ENCODE peak calls at places on chromosomes 6 and 20, in eight cellular contexts. Y is left lung; I is testis; O is heart right ventricle; L is CD8-positive, alpha-beta T cell; J is HepG2; C is fibroblast of lung; A is neuronal stem cell. W is an unnamed sample. For H3K27me3, the result is how much of the 10 kb centered on the place peaks cover.

GRCh38 chr6:163711615-163712568 is 297.4 kb downstream of the QKI start:
- DNase-seq in A (no peak), J (peak), L (no peak), C (peak), I (peak), O (peak), Y (peak), W (no peak)

GRCh38 chr6:10140824-10141223 is 274.1 kb downstream of the TFAP2A start:
- DNase-seq in A (no peak), Y (no peak), C (no peak), J (no peak), L (no peak), I (no peak), O (no peak), W (no peak)

GRCh38 chr6:162306616-162307015 is 420.9 kb downstream of the PRKN start:
- DNase-seq in J (no peak), L (no peak), I (no peak), Y (no peak), O (no peak), A (no peak), C (no peak), W (no peak)

GRCh38 chr6:169838291-169839028 is 87.0 kb downstream of the ERMARD start:
- DNase-seq in O (no peak), I (peak), A (no peak), L (no peak), C (no peak), Y (peak), J (no peak), W (no peak)

GRCh38 chr6:166530211-166531045 is 56.0 kb downstream of the RAMACL start:
- DNase-seq in I (no peak), C (no peak), L (no peak), O (no peak), A (no peak), Y (no peak), J (no peak), W (no peak)

GRCh38 chr6:156866181-156866862 is 89.1 kb downstream of the ARID1B start:
- DNase-seq in I (no peak), O (no peak), Y (no peak), L (peak), C (peak), A (no peak), J (no peak), W (no peak)

GRCh38 chr20:33992923-33993799 is 550 bp upstream of the RALY start:
- DNase-seq in L (peak), Y (peak), I (peak), C (peak), O (peak), A (peak), J (peak), W (peak)

GRCh38 chr20:52812231-52812847 is 159.8 kb upstream of the TSHZ2 start:
- DNase-seq in J (no peak), I (no peak), L (no peak), C (no peak), O (no peak), A (no peak), Y (no peak), W (no peak)

GRCh38 chr6:148502083-148502772 is 159.6 kb downstream of the SASH1 start:
- DNase-seq in O (no peak), Y (no peak), A (no peak), C (no peak), L (no peak), J (no peak), I (peak), W (no peak)

GRCh38 chr6:165010556-165011535 is 298.6 kb downstream of the C6orf118 start:
- DNase-seq in Y (no peak), L (no peak), J (no peak), A (no peak), C (no peak), O (no peak), I (no peak), W (no peak)

GRCh38 chr20:5933802-5934436 is 16.4 kb downstream of the TRMT6 start:
- DNase-seq in I (no peak), O (no peak), L (no peak), C (peak), J (peak), Y (no peak), A (no peak), W (peak)

GRCh38 chr6:145043926-145044500 is 691.3 kb downstream of the EPM2A start:
- DNase-seq in Y (no peak), J (no peak), L (no peak), I (no peak), C (no peak), O (no peak), A (no peak), W (no peak)

GRCh38 chr6:133198725-133199124 is 42.4 kb upstream of the EYA4 start:
- DNase-seq in Y (no peak), I (no peak), O (no peak), L (no peak), J (no peak), C (no peak), A (no peak), W (no peak)

GRCh38 chr6:5053864-5054426 is 31.2 kb upstream of the PPP1R3G start:
- DNase-seq in J (no peak), L (no peak), Y (no peak), O (no peak), A (no peak), I (no peak), C (no peak), W (no peak)

GRCh38 chr6:87881342-87881895 is 166.2 kb upstream of the SPACA1 start:
- DNase-seq in O (no peak), Y (no peak), I (no peak), A (no peak), J (no peak), C (no peak), L (no peak), W (no peak)

GRCh38 chr20:17568972-17569471 is 853 bp upstream of the DSTN start:
- DNase-seq in L (peak), Y (peak), A (peak), J (peak), C (peak), I (peak), O (peak), W (peak)

GRCh38 chr20:24672886-24673677 is 203.7 kb downstream of the SYNDIG1 start:
- DNase-seq in Y (peak), J (no peak), I (no peak), O (no peak), C (peak), A (no peak), L (no peak), W (no peak)

GRCh38 chr6:72894091-72894490 is 272.2 kb downstream of the KCNQ5 start:
- DNase-seq in O (no peak), C (no peak), J (no peak), A (no peak), Y (no peak), L (no peak), I (no peak), W (no peak)

GRCh38 chr6:27541212-27541931 is 68.5 kb upstream of the ZNF184 start:
- DNase-seq in C (no peak), I (no peak), Y (no peak), J (peak), O (no peak), L (no peak), A (no peak), W (no peak)
- H3K4me3 ChIP-seq in C (no peak), I (no peak), Y (no peak), J (no peak), O (no peak), L (no peak), A (no peak), W (no peak)

GRCh38 chr6:137870286-137870685 is 3.2 kb downstream of the TNFAIP3 start:
- DNase-seq in I (no peak), A (no peak), L (no peak), J (no peak), Y (no peak), O (no peak), C (no peak), W (no peak)

GRCh38 chr6:137870744-137871247 is 3.7 kb downstream of the TNFAIP3 start:
- DNase-seq in A (no peak), Y (no peak), L (no peak), O (no peak), J (peak), I (no peak), C (no peak), W (no peak)

GRCh38 chr6:137869781-137870180 is 2.7 kb downstream of the TNFAIP3 start:
- DNase-seq in A (no peak), O (no peak), J (no peak), Y (no peak), C (no peak), I (no peak), L (no peak), W (no peak)

GRCh38 chr6:137867685-137868509 is 838 bp downstream of the TNFAIP3 start:
- DNase-seq in I (peak), J (no peak), A (peak), Y (no peak), O (peak), L (peak), C (peak), W (peak)

DNA sequence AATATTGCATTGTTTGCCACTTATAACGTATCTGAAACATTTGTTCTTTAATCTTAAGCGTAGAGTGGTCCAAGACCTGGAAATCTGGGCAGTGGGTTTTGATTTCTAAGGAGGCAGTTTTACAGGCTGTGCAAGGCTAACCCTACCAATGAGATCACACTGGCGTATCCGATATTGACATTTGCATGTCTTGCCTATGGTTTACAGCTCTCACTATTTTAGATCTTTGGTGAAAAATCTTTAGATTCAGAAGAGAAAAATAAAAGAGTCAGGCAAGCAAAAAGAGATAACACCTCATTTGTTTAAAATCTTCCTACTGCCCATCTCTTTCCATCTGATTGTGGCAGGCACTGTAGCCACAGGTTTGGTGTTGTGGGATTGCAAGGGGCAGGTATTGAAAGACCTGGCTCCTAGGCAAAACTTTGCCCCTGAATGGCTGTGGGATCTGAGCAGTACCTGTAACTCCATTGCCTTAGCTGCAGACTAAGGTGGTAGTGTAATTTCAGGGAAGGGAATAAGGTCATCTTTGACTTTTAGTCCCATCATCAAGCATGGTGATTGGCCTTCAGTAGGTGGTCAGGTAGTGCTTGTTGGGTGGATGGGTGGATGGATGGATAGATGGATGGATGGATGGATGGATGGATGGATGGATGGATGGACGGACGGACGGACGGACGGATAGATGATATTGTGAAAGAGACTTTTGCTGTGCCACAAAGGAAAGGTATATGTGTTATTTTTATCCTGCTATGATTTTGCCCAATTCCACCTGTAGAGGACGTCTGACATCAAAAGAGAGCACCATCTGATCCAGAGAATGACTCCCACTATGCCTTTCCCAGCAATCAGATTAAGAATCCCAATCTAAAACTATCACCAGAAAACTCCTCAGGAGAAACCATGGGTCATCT is 1.9 kb downstream of the TNFAIP3 start:
- DNase-seq in O (no peak), L (no peak), A (no peak), Y (no peak), J (no peak), C (no peak), I (no peak), W (no peak)
- H3K27me3 ChIP-seq in O (under half), L (under half), A (under half), Y (under half), J (under half), C (under half), I (under half), W (under half)

GRCh38 chr20:1809121-1809520 is 86.1 kb upstream of the SIRPA start:
- DNase-seq in C (peak), L (no peak), I (no peak), O (no peak), Y (no peak), J (peak), A (no peak), W (no peak)
- H3K27ac ChIP-seq in C (peak), L (no peak), I (no peak), O (no peak), Y (peak), J (no peak), A (no peak), W (no peak)

DNA sequence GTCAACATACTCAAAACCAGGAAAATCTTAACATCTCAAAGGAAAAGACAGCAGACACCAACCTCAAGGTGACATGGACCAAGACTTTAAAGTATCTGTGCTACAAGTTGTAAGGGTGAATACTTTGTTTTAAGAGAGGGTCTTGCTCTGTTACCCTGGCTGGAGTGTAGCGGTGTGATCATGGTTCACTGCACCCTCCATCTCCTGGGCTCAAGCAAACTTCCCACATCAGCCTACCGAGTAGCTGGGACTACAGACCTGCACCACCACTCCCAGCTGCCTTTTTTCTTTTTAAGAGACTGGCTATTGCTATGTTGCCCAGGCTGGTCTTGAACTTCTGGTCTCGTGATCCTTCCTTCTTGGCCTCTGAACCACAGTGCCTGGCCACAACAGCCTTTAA is 9.7 kb downstream of the AMD1 start:
- DNase-seq in J (no peak), C (no peak), O (no peak), Y (no peak), L (no peak), I (no peak), A (no peak), W (no peak)
- H3K4me3 ChIP-seq in J (no peak), C (no peak), O (no peak), Y (no peak), L (no peak), I (no peak), A (no peak), W (no peak)

GRCh38 chr6:18070486-18070885 is 52.0 kb downstream of the NHLRC1 start:
- DNase-seq in C (no peak), J (no peak), I (no peak), L (no peak), O (no peak), A (no peak), Y (no peak), W (no peak)
- H3K27me3 ChIP-seq in C (under half), J (under half), I (under half), L (under half), O (under half), A (under half), Y (under half), W (under half)

DNA sequence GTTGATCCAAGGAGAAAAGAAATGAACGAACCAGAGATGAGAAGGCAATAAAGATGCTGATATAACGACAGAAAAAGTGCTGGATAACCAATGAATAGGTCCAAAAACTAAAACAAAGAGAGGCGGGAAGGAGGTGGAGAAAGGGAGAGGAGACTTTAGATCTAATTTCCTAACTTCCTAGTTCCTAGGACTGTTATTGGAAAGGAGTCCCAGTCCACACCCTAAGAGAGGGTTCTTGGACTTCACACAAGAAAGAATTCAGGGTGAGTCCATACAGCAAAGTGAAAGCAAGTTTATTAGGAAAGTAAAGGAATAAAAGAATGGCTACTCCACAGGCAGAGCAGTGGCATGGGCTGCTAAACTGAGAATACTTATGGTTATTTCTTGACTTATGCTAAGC is 61.1 kb upstream of the RBM24 start:
- DNase-seq in C (no peak), I (no peak), J (no peak), Y (no peak), A (no peak), L (no peak), O (no peak), W (peak)
- H3K27ac ChIP-seq in C (no peak), I (no peak), J (no peak), Y (no peak), A (no peak), L (no peak), O (no peak), W (no peak)

GRCh38 chr20:57317316-57317788 is 12.3 kb upstream of the SPO11 start:
- DNase-seq in O (no peak), Y (no peak), J (no peak), C (no peak), A (no peak), L (no peak), I (no peak), W (no peak)
- H3K4me3 ChIP-seq in O (no peak), Y (no peak), J (no peak), C (no peak), A (no peak), L (no peak), I (no peak), W (no peak)

GRCh38 chr6:90753820-90754604 is 167.1 kb upstream of the MAP3K7 start:
- DNase-seq in J (no peak), O (no peak), Y (no peak), A (no peak), I (no peak), C (no peak), L (no peak), W (no peak)

GRCh38 chr6:90758741-90759140 is 171.9 kb upstream of the MAP3K7 start:
- DNase-seq in Y (no peak), A (no peak), L (no peak), J (no peak), I (no peak), O (no peak), C (no peak), W (no peak)

GRCh38 chr6:90765491-90765890 is 178.6 kb upstream of the MAP3K7 start:
- DNase-seq in A (no peak), J (no peak), L (no peak), O (no peak), I (no peak), Y (no peak), C (no peak), W (no peak)

GRCh38 chr6:90764001-90764400 is 177.1 kb upstream of the MAP3K7 start:
- DNase-seq in Y (no peak), C (no peak), O (no peak), I (no peak), J (no peak), L (no peak), A (no peak), W (no peak)

DNA sequence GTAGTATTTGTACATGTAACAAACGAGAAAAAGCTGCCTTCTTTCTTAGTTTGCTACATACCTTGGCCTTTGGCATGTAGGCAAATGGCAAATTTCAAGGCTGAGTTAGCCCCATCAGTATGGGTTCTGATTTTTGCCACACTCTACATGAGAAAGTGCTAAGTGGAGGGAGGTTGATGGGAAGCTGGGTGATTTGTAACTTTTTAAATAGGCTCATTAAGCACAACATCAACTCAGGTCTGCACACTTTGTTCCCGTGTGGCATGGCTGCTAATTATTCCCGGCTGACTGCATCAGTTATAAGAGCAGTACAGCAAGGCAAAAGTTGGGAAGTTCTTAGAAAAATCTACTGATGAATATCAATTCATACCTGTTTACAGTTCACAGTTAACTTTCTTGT is 172.8 kb upstream of the MAP3K7 start:
- DNase-seq in J (no peak), C (no peak), L (no peak), I (no peak), O (no peak), A (no peak), Y (no peak), W (no peak)
- H3K27me3 ChIP-seq in J (under half), C (under half), L (under half), I (under half), O (under half), A (under half), Y (under half), W (under half)

GRCh38 chr6:35231563-35231962 is 17.8 kb downstream of the SCUBE3 start:
- DNase-seq in Y (no peak), I (no peak), A (no peak), L (no peak), C (no peak), O (no peak), J (no peak), W (no peak)

GRCh38 chr6:35234901-35235300 is 21.1 kb downstream of the SCUBE3 start:
- DNase-seq in A (no peak), J (no peak), O (no peak), Y (no peak), L (no peak), C (no peak), I (no peak), W (no peak)

GRCh38 chr6:35237466-35237865 is 22.1 kb upstream of the ZNF76 start:
- DNase-seq in L (no peak), O (no peak), Y (no peak), J (no peak), I (no peak), A (no peak), C (no peak), W (no peak)

GRCh38 chr6:35238843-35239289 is 20.7 kb upstream of the ZNF76 start:
- DNase-seq in A (no peak), C (peak), J (no peak), I (no peak), O (peak), Y (peak), L (no peak), W (no peak)

DNA sequence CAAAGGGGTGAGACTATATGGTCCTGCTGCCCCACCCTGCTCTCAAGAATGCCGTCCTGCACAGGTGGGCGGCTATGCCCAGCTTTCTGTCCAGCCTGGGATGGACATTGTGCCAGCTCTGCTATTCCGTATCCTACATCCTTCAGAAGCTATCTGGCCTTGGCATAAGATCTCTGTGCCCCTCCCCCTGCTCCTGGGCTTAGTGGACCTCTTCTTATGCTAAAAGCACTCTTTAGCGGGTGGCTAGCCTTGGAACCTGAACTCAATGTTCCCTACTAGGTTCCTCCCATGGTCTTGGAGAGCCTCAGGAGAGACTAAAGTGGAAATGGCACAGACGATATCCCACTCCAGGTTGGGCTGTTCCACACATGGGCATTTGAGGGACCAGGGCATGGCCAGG is 22.5 kb downstream of the SCUBE3 start:
- DNase-seq in I (no peak), O (no peak), L (no peak), Y (no peak), C (no peak), A (no peak), J (no peak), W (no peak)
- H3K27ac ChIP-seq in I (no peak), O (no peak), L (no peak), Y (no peak), C (no peak), A (no peak), J (no peak), W (no peak)

W was measured in small intestine.